ENCODE peak calls at places on chromosomes 11 and 22, in four cellular contexts. V, Z, Q and A are unnamed samples.

GRCh38 chr11:73481626-73482025 is 105.4 kb downstream of the RELT start:
- DNase-seq in V (no peak), Z (no peak), Q (no peak), A (no peak)

GRCh38 chr22:38220653-38221386 is 19.0 kb downstream of the MAFF start:
- DNase-seq in V (no peak), Z (no peak), Q (no peak), A (no peak)

GRCh38 chr22:21026783-21027692 is 5.3 kb downstream of the SLC7A4 start:
- DNase-seq in V (no peak), Z (no peak), Q (no peak), A (peak)

GRCh38 chr11:33116535-33116934 is 44.7 kb downstream of the CSTF3 start:
- DNase-seq in V (no peak), Z (no peak), Q (no peak), A (no peak)

GRCh38 chr11:29005401-29005980 is 897.3 kb downstream of the METTL15 start:
- DNase-seq in V (no peak), Z (no peak), Q (no peak), A (no peak)

GRCh38 chr11:111870522-111870886 is 877 bp downstream of the ALG9 start:
- DNase-seq in V (no peak), Z (no peak), Q (no peak), A (no peak)

GRCh38 chr11:119339581-119340334 is 925 bp downstream of the C1QTNF5 start:
- DNase-seq in V (peak), Z (peak), Q (no peak), A (no peak)

GRCh38 chr22:27801197-27801615 is 350 bp downstream of the MN1 start:
- DNase-seq in V (no peak), Z (peak), Q (no peak), A (no peak)

GRCh38 chr22:32752868-32753520 is 48.5 kb upstream of the TIMP3 start:
- DNase-seq in V (no peak), Z (no peak), Q (no peak), A (no peak)

GRCh38 chr22:37457093-37457893 is 28.9 kb downstream of the MFNG start:
- DNase-seq in V (peak), Z (peak), Q (peak), A (no peak)

GRCh38 chr11:47593934-47594855 is at the start of gene C1QTNF4:
- DNase-seq in V (peak), Z (no peak), Q (no peak), A (no peak)

GRCh38 chr11:50032574-50032973 is at the start of gene OR4C45:
- DNase-seq in V (no peak), Z (no peak), Q (no peak), A (no peak)

GRCh38 chr22:49576241-49577141 is 251.2 kb downstream of the BRD1 start:
- DNase-seq in V (peak), Z (peak), Q (no peak), A (no peak)

GRCh38 chr11:101797335-101797734 is 117.5 kb upstream of the CEP126 start:
- DNase-seq in V (no peak), Z (no peak), Q (no peak), A (no peak)

GRCh38 chr11:46947399-46948077 is 11.0 kb downstream of the CSTPP1 start:
- DNase-seq in V (no peak), Z (no peak), Q (no peak), A (no peak)

GRCh38 chr11:88266919-88267318 is 70.6 kb downstream of the CTSC start:
- DNase-seq in V (no peak), Z (no peak), Q (no peak), A (no peak)

GRCh38 chr11:108713076-108713790 is 48.4 kb downstream of the DDX10 start:
- DNase-seq in V (no peak), Z (no peak), Q (no peak), A (no peak)

GRCh38 chr22:44068422-44069191 is 44.5 kb downstream of the PARVB start:
- DNase-seq in V (no peak), Z (no peak), Q (no peak), A (no peak)

GRCh38 chr11:43578346-43579170 is 102.0 kb upstream of the HSD17B12 start:
- DNase-seq in V (no peak), Z (no peak), Q (no peak), A (no peak)

GRCh38 chr11:12226093-12226492 is 115.7 kb downstream of the MICAL2 start:
- DNase-seq in V (no peak), Z (no peak), Q (no peak), A (no peak)

GRCh38 chr22:48843640-48844039 is 984.0 kb downstream of the BRD1 start:
- DNase-seq in V (peak), Z (no peak), Q (no peak), A (no peak)

GRCh38 chr22:48781391-48781790 is 1046.3 kb downstream of the BRD1 start:
- DNase-seq in V (no peak), Z (no peak), Q (no peak), A (no peak)

GRCh38 chr11:124896821-124897391 is 759 bp downstream of the ROBO4 start:
- DNase-seq in V (no peak), Z (no peak), Q (no peak), A (no peak)

GRCh38 chr11:134074766-134075165 is 5.9 kb downstream of the JAM3 start:
- DNase-seq in V (no peak), Z (no peak), Q (no peak), A (no peak)

GRCh38 chr11:62238151-62238550 is 3.9 kb upstream of the SCGB1D2 start:
- DNase-seq in V (no peak), Z (no peak), Q (no peak), A (no peak)

GRCh38 chr11:43868852-43869567 is 11.6 kb upstream of the ALKBH3 start:
- DNase-seq in V (no peak), Z (peak), Q (peak), A (no peak)

GRCh38 chr11:12275818-12276217 is 101.6 kb upstream of the PARVA start:
- DNase-seq in V (peak), Z (no peak), Q (no peak), A (no peak)

GRCh38 chr11:9753031-9753430 is 89.2 kb downstream of the SWAP70 start:
- DNase-seq in V (no peak), Z (no peak), Q (no peak), A (no peak)

GRCh38 chr11:44574620-44575287 is 9.3 kb downstream of the CD82 start:
- DNase-seq in V (no peak), Z (peak), Q (no peak), A (no peak)